ENCODE peak calls at places on chromosome 4, in ten cellular contexts. One of them, this sample, is unnamed. For H3K9me3, the result is how much of the 10 kb centered on the place peaks cover.

GRCh38 chr4:168560184-168560834 is 63.5 kb downstream of the PALLD start:
- DNase-seq in right lobe of liver: no peak
- DNase-seq in breast epithelium: peak
- DNase-seq in A549: no peak
- DNase-seq in sigmoid colon: no peak
- DNase-seq in uterus: no peak
- DNase-seq in IMR-90: peak
- DNase-seq in GM12878: no peak
- DNase-seq in heart left ventricle: no peak
- DNase-seq in upper lobe of left lung: peak
- DNase-seq in this sample: peak

GRCh38 chr4:153750197-153750817 is 9.5 kb downstream of the RNF175 start:
- DNase-seq in right lobe of liver: no peak
- DNase-seq in breast epithelium: peak
- DNase-seq in A549: peak
- DNase-seq in sigmoid colon: peak
- DNase-seq in uterus: no peak
- DNase-seq in IMR-90: peak
- DNase-seq in GM12878: peak
- DNase-seq in heart left ventricle: peak
- DNase-seq in upper lobe of left lung: peak
- DNase-seq in this sample: peak

GRCh38 chr4:129751646-129752045 is 655.7 kb downstream of the C4orf33 start:
- DNase-seq in right lobe of liver: no peak
- DNase-seq in breast epithelium: no peak
- DNase-seq in A549: no peak
- DNase-seq in sigmoid colon: no peak
- DNase-seq in uterus: no peak
- DNase-seq in IMR-90: no peak
- DNase-seq in GM12878: no peak
- DNase-seq in heart left ventricle: no peak
- DNase-seq in upper lobe of left lung: no peak
- DNase-seq in this sample: no peak

GRCh38 chr4:153166971-153167501 is 37.2 kb upstream of the TRIM2 start:
- DNase-seq in right lobe of liver: no peak
- DNase-seq in breast epithelium: no peak
- DNase-seq in A549: no peak
- DNase-seq in sigmoid colon: peak
- DNase-seq in uterus: no peak
- DNase-seq in IMR-90: peak
- DNase-seq in GM12878: no peak
- DNase-seq in heart left ventricle: no peak
- DNase-seq in upper lobe of left lung: no peak
- DNase-seq in this sample: no peak

GRCh38 chr4:112978691-112979472 is 70.6 kb upstream of the ANK2 start:
- DNase-seq in right lobe of liver: no peak
- DNase-seq in breast epithelium: no peak
- DNase-seq in A549: no peak
- DNase-seq in sigmoid colon: no peak
- DNase-seq in uterus: no peak
- DNase-seq in IMR-90: peak
- DNase-seq in GM12878: no peak
- DNase-seq in heart left ventricle: no peak
- DNase-seq in upper lobe of left lung: no peak
- DNase-seq in this sample: no peak

GRCh38 chr4:128601992-128602695 is 207.4 kb upstream of the JADE1 start:
- DNase-seq in right lobe of liver: no peak
- DNase-seq in breast epithelium: no peak
- DNase-seq in A549: no peak
- DNase-seq in sigmoid colon: no peak
- DNase-seq in uterus: no peak
- DNase-seq in IMR-90: peak
- DNase-seq in GM12878: no peak
- DNase-seq in heart left ventricle: no peak
- DNase-seq in upper lobe of left lung: no peak
- DNase-seq in this sample: peak

GRCh38 chr4:40149960-40150385 is 46.9 kb upstream of the RHOH start:
- DNase-seq in right lobe of liver: no peak
- DNase-seq in breast epithelium: peak
- DNase-seq in A549: peak
- DNase-seq in sigmoid colon: no peak
- DNase-seq in uterus: peak
- DNase-seq in IMR-90: peak
- DNase-seq in GM12878: peak
- DNase-seq in heart left ventricle: peak
- DNase-seq in upper lobe of left lung: peak
- DNase-seq in this sample: peak

GRCh38 chr4:40196724-40197281 is at the start of gene RHOH:
- DNase-seq in right lobe of liver: no peak
- DNase-seq in breast epithelium: no peak
- DNase-seq in A549: no peak
- DNase-seq in sigmoid colon: no peak
- DNase-seq in uterus: no peak
- DNase-seq in IMR-90: no peak
- DNase-seq in GM12878: no peak
- DNase-seq in heart left ventricle: no peak
- DNase-seq in upper lobe of left lung: no peak
- DNase-seq in this sample: no peak

GRCh38 chr4:56978750-56979303 is at the start of gene POLR2B:
- DNase-seq in right lobe of liver: peak
- DNase-seq in breast epithelium: peak
- DNase-seq in A549: peak
- DNase-seq in sigmoid colon: peak
- DNase-seq in uterus: peak
- DNase-seq in IMR-90: peak
- DNase-seq in GM12878: peak
- DNase-seq in heart left ventricle: peak
- DNase-seq in upper lobe of left lung: peak
- DNase-seq in this sample: peak

GRCh38 chr4:56979674-56980073 is 978 bp downstream of the POLR2B start:
- DNase-seq in right lobe of liver: no peak
- DNase-seq in breast epithelium: no peak
- DNase-seq in A549: no peak
- DNase-seq in sigmoid colon: no peak
- DNase-seq in uterus: no peak
- DNase-seq in IMR-90: peak
- DNase-seq in GM12878: no peak
- DNase-seq in heart left ventricle: no peak
- DNase-seq in upper lobe of left lung: peak
- DNase-seq in this sample: peak

GRCh38 chr4:56976283-56976877 is 1.0 kb downstream of the NOA1 start:
- DNase-seq in right lobe of liver: peak
- DNase-seq in breast epithelium: no peak
- DNase-seq in A549: no peak
- DNase-seq in sigmoid colon: no peak
- DNase-seq in uterus: no peak
- DNase-seq in IMR-90: no peak
- DNase-seq in GM12878: no peak
- DNase-seq in heart left ventricle: peak
- DNase-seq in upper lobe of left lung: peak
- DNase-seq in this sample: no peak

GRCh38 chr4:56976878-56977320 is 507 bp downstream of the NOA1 start:
- DNase-seq in right lobe of liver: peak
- DNase-seq in breast epithelium: no peak
- DNase-seq in A549: peak
- DNase-seq in sigmoid colon: peak
- DNase-seq in uterus: no peak
- DNase-seq in IMR-90: no peak
- DNase-seq in GM12878: no peak
- DNase-seq in heart left ventricle: no peak
- DNase-seq in upper lobe of left lung: peak
- DNase-seq in this sample: peak

DNA sequence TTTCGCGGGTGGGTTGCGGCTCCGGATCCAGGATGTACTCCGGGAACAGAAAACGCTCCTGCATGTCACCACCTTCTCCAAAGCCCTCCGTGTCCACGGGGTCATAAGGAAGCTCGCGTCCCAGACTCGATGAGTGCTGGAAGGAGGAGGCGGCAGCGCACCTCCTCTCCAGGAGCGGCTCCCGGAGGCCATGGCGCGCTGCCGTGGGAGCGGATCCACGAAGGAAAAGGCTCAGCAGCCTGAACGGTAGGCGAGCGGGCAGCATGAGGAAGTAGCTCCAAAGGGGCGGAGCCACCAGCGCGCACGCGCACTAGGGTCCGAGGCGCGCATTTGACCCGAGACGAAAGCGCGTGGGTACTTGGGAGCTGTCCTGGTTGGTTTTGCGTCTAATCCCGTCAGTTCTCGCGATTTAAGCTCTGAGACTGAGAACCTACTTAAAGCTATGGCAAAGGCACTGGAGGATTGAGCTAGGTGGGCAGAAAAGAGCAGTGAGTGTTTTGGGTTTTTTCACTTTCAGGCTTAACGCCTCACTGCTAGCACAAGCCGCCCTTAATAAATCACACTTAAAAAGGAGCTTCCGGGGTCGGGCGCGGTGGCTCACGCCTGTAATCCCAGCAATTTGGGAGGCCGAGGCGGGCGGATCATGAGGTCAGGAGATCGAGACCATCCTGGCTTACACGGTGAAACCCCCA is at the start of gene NOA1:
- DNase-seq in right lobe of liver: peak
- DNase-seq in breast epithelium: peak
- DNase-seq in A549: peak
- DNase-seq in sigmoid colon: peak
- DNase-seq in uterus: peak
- DNase-seq in IMR-90: peak
- DNase-seq in GM12878: peak
- DNase-seq in heart left ventricle: peak
- DNase-seq in upper lobe of left lung: peak
- DNase-seq in this sample: peak
- TF ChIP-seq POLR2A in right lobe of liver: peak
- TF ChIP-seq POLR2A in breast epithelium: peak
- TF ChIP-seq POLR2A in A549: peak
- TF ChIP-seq POLR2A in sigmoid colon: peak
- TF ChIP-seq POLR2A in uterus: peak
- TF ChIP-seq POLR2A in IMR-90: peak
- TF ChIP-seq POLR2A in GM12878: peak
- TF ChIP-seq POLR2A in heart left ventricle: no peak
- TF ChIP-seq POLR2A in upper lobe of left lung: peak
- TF ChIP-seq POLR2A in this sample: peak

GRCh38 chr4:160981083-160981482 is 1182.7 kb downstream of the FSTL5 start:
- DNase-seq in right lobe of liver: no peak
- DNase-seq in breast epithelium: no peak
- DNase-seq in A549: no peak
- DNase-seq in sigmoid colon: no peak
- DNase-seq in uterus: no peak
- DNase-seq in IMR-90: no peak
- DNase-seq in GM12878: no peak
- DNase-seq in heart left ventricle: no peak
- DNase-seq in upper lobe of left lung: no peak
- DNase-seq in this sample: no peak
- H3K9me3 ChIP-seq in right lobe of liver: under half
- H3K9me3 ChIP-seq in breast epithelium: under half
- H3K9me3 ChIP-seq in A549: under half
- H3K9me3 ChIP-seq in sigmoid colon: under half
- H3K9me3 ChIP-seq in uterus: under half
- H3K9me3 ChIP-seq in IMR-90: under half
- H3K9me3 ChIP-seq in GM12878: under half
- H3K9me3 ChIP-seq in heart left ventricle: under half
- H3K9me3 ChIP-seq in upper lobe of left lung: under half
- H3K9me3 ChIP-seq in this sample: under half

GRCh38 chr4:119212964-119213606 is 572 bp downstream of the USP53 start:
- DNase-seq in right lobe of liver: peak
- DNase-seq in breast epithelium: peak
- DNase-seq in A549: peak
- DNase-seq in sigmoid colon: peak
- DNase-seq in uterus: peak
- DNase-seq in IMR-90: peak
- DNase-seq in GM12878: peak
- DNase-seq in heart left ventricle: peak
- DNase-seq in upper lobe of left lung: peak
- DNase-seq in this sample: peak

GRCh38 chr4:119209586-119209985 is 2.9 kb upstream of the USP53 start:
- DNase-seq in right lobe of liver: no peak
- DNase-seq in breast epithelium: no peak
- DNase-seq in A549: no peak
- DNase-seq in sigmoid colon: no peak
- DNase-seq in uterus: no peak
- DNase-seq in IMR-90: no peak
- DNase-seq in GM12878: no peak
- DNase-seq in heart left ventricle: no peak
- DNase-seq in upper lobe of left lung: no peak
- DNase-seq in this sample: no peak

GRCh38 chr4:119211856-119212250 is 660 bp upstream of the USP53 start:
- DNase-seq in right lobe of liver: no peak
- DNase-seq in breast epithelium: peak
- DNase-seq in A549: no peak
- DNase-seq in sigmoid colon: no peak
- DNase-seq in uterus: no peak
- DNase-seq in IMR-90: no peak
- DNase-seq in GM12878: no peak
- DNase-seq in heart left ventricle: no peak
- DNase-seq in upper lobe of left lung: no peak
- DNase-seq in this sample: no peak

GRCh38 chr4:119210760-119211159 is 1.8 kb upstream of the USP53 start:
- DNase-seq in right lobe of liver: no peak
- DNase-seq in breast epithelium: no peak
- DNase-seq in A549: no peak
- DNase-seq in sigmoid colon: no peak
- DNase-seq in uterus: no peak
- DNase-seq in IMR-90: peak
- DNase-seq in GM12878: no peak
- DNase-seq in heart left ventricle: no peak
- DNase-seq in upper lobe of left lung: no peak
- DNase-seq in this sample: no peak

DNA sequence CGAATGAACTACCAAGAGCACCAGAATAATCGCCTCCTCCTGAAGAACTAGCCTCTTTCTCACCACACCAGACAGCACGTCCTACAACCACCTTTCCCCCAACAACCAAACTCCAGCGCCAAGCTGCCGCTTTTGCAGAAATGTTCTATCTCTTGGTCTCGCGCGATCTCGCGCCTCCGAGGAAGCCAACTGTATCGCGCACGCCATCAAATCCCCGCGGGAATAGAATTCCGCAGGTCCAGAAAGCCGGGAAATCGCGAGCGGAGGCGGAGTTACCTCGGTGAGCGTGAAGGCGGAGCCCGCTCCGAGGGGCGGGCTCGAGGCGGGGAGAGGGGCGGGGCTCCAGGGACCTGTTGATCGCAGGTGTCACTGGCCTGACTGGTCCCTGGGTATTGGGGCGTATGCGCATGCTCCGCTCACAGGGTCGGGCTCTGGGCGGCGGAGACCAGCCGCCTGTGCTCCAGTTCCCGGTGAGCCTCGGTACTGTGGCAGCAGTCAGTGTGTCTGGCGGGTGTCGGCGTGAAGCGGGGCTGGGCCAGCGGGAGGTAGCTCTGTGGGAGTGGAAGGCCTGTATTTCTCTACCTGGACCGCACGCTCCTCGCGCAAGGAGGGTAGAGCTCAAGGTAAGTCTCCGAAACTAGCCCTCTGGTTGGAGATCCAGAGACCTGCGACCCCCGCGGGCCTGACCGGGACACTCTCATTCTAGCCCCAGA is at the start of gene USP53:
- DNase-seq in right lobe of liver: peak
- DNase-seq in breast epithelium: peak
- DNase-seq in A549: peak
- DNase-seq in sigmoid colon: peak
- DNase-seq in uterus: peak
- DNase-seq in IMR-90: peak
- DNase-seq in GM12878: peak
- DNase-seq in heart left ventricle: peak
- DNase-seq in upper lobe of left lung: peak
- DNase-seq in this sample: peak
- TF ChIP-seq POLR2A in right lobe of liver: peak
- TF ChIP-seq POLR2A in breast epithelium: peak
- TF ChIP-seq POLR2A in A549: peak
- TF ChIP-seq POLR2A in sigmoid colon: peak
- TF ChIP-seq POLR2A in uterus: peak
- TF ChIP-seq POLR2A in IMR-90: peak
- TF ChIP-seq POLR2A in GM12878: peak
- TF ChIP-seq POLR2A in heart left ventricle: no peak
- TF ChIP-seq POLR2A in upper lobe of left lung: peak
- TF ChIP-seq POLR2A in this sample: peak

DNA sequence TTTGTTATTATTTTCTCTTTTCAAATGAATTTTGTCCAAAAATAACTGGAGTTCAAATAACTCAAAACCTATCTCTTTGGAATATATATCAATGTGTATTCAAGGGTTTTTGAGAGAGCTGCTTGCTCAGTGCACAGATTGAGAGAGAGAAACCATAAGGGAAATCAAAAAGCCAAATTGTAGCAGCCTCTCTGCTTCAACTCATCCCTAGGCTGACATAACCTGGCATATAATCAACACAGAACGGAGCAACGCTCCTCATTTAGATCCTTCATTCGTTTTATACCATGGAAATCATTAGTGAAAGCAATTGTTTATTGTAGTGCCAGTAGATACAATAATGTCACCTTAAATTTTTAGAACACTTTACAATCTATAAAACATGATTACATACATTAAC is 1.8 kb upstream of the GPM6A start:
- DNase-seq in right lobe of liver: no peak
- DNase-seq in breast epithelium: no peak
- DNase-seq in A549: no peak
- DNase-seq in sigmoid colon: no peak
- DNase-seq in uterus: no peak
- DNase-seq in IMR-90: no peak
- DNase-seq in GM12878: no peak
- DNase-seq in heart left ventricle: no peak
- DNase-seq in upper lobe of left lung: no peak
- DNase-seq in this sample: no peak
- H3K9me3 ChIP-seq in right lobe of liver: under half
- H3K9me3 ChIP-seq in breast epithelium: under half
- H3K9me3 ChIP-seq in A549: under half
- H3K9me3 ChIP-seq in sigmoid colon: under half
- H3K9me3 ChIP-seq in uterus: under half
- H3K9me3 ChIP-seq in IMR-90: under half
- H3K9me3 ChIP-seq in GM12878: under half
- H3K9me3 ChIP-seq in heart left ventricle: under half
- H3K9me3 ChIP-seq in upper lobe of left lung: under half
- H3K9me3 ChIP-seq in this sample: under half

This sample was measured in body of pancreas.